ENCODE peak calls at places on chromosomes 11 and 22, in five cellular contexts. One of them, this sample, is unnamed.

GRCh38 chr11:61963282-61964057 is 4.0 kb downstream of the FTH1 start:
- DNase-seq in K562: no peak
- DNase-seq in HCT116: no peak
- DNase-seq in H1: no peak
- DNase-seq in SK-N-SH: no peak
- DNase-seq in this sample: no peak

GRCh38 chr11:72519220-72519881 is 85.0 kb upstream of the CLPB start:
- DNase-seq in K562: no peak
- DNase-seq in SK-N-SH: peak
- DNase-seq in HCT116: no peak
- DNase-seq in H1: no peak
- DNase-seq in this sample: peak

GRCh38 chr11:41245184-41245583 is 214.3 kb downstream of the LRRC4C start:
- DNase-seq in H1: no peak
- DNase-seq in SK-N-SH: no peak
- DNase-seq in K562: no peak
- DNase-seq in HCT116: no peak
- DNase-seq in this sample: no peak

GRCh38 chr11:36455658-36456111 is 54.4 kb downstream of the TRAF6 start:
- DNase-seq in SK-N-SH: peak
- DNase-seq in K562: no peak
- DNase-seq in HCT116: no peak
- DNase-seq in H1: no peak
- DNase-seq in this sample: no peak

GRCh38 chr11:110059706-110060430 is 33.3 kb upstream of the ZC3H12C start:
- DNase-seq in SK-N-SH: no peak
- DNase-seq in HCT116: no peak
- DNase-seq in K562: no peak
- DNase-seq in H1: no peak
- DNase-seq in this sample: no peak

GRCh38 chr11:65855927-65856363 is 2.0 kb downstream of the CFL1 start:
- DNase-seq in H1: no peak
- DNase-seq in K562: no peak
- DNase-seq in HCT116: no peak
- DNase-seq in SK-N-SH: no peak
- DNase-seq in this sample: no peak

GRCh38 chr22:25112538-25113253 is 87.0 kb upstream of the CRYBB3 start:
- DNase-seq in K562: no peak
- DNase-seq in SK-N-SH: no peak
- DNase-seq in H1: no peak
- DNase-seq in HCT116: no peak
- DNase-seq in this sample: no peak

GRCh38 chr22:39128508-39128907 is 24.0 kb downstream of the CBX7 start:
- DNase-seq in HCT116: no peak
- DNase-seq in H1: no peak
- DNase-seq in K562: no peak
- DNase-seq in SK-N-SH: no peak
- DNase-seq in this sample: no peak

GRCh38 chr11:36793542-36793926 is 195.5 kb upstream of the RAG2 start:
- DNase-seq in HCT116: no peak
- DNase-seq in SK-N-SH: peak
- DNase-seq in K562: no peak
- DNase-seq in H1: no peak
- DNase-seq in this sample: no peak

GRCh38 chr11:96614846-96615245 is 225.0 kb downstream of the JRKL start:
- DNase-seq in SK-N-SH: no peak
- DNase-seq in HCT116: no peak
- DNase-seq in K562: no peak
- DNase-seq in H1: no peak
- DNase-seq in this sample: no peak

GRCh38 chr22:47042861-47043496 is 280.5 kb downstream of the TBC1D22A start:
- DNase-seq in HCT116: no peak
- DNase-seq in H1: no peak
- DNase-seq in SK-N-SH: no peak
- DNase-seq in K562: no peak
- DNase-seq in this sample: no peak

GRCh38 chr11:108870373-108871020 is 205.6 kb downstream of the DDX10 start:
- DNase-seq in SK-N-SH: no peak
- DNase-seq in K562: no peak
- DNase-seq in HCT116: no peak
- DNase-seq in H1: no peak
- DNase-seq in this sample: no peak

GRCh38 chr11:118872403-118872821 is 11.3 kb upstream of the CXCR5 start:
- DNase-seq in HCT116: no peak
- DNase-seq in K562: no peak
- DNase-seq in H1: no peak
- DNase-seq in SK-N-SH: no peak
- DNase-seq in this sample: no peak

GRCh38 chr11:87722756-87723599 is 452.3 kb downstream of the RAB38 start:
- DNase-seq in HCT116: no peak
- DNase-seq in K562: peak
- DNase-seq in H1: no peak
- DNase-seq in SK-N-SH: peak
- DNase-seq in this sample: no peak
- TF ChIP-seq JUND in HCT116: no peak
- TF ChIP-seq JUND in K562: no peak
- TF ChIP-seq JUND in H1: no peak
- TF ChIP-seq JUND in SK-N-SH: no peak
- TF ChIP-seq JUND in this sample: no peak

GRCh38 chr22:22061085-22062077 is 78.8 kb upstream of the TOP3B start:
- DNase-seq in K562: no peak
- DNase-seq in SK-N-SH: no peak
- DNase-seq in HCT116: peak
- DNase-seq in H1: no peak
- DNase-seq in this sample: peak
- TF ChIP-seq JUND in K562: peak
- TF ChIP-seq JUND in SK-N-SH: no peak
- TF ChIP-seq JUND in HCT116: no peak
- TF ChIP-seq JUND in H1: no peak
- TF ChIP-seq JUND in this sample: no peak

GRCh38 chr22:28379075-28379806 is 300.4 kb downstream of the TTC28 start:
- DNase-seq in HCT116: no peak
- DNase-seq in SK-N-SH: no peak
- DNase-seq in K562: no peak
- DNase-seq in H1: no peak
- DNase-seq in this sample: no peak

GRCh38 chr22:28375761-28376534 is 303.7 kb downstream of the TTC28 start:
- DNase-seq in HCT116: no peak
- DNase-seq in SK-N-SH: no peak
- DNase-seq in H1: no peak
- DNase-seq in K562: no peak
- DNase-seq in this sample: no peak

GRCh38 chr22:28381427-28382167 is 298.0 kb downstream of the TTC28 start:
- DNase-seq in K562: no peak
- DNase-seq in H1: no peak
- DNase-seq in SK-N-SH: no peak
- DNase-seq in HCT116: no peak
- DNase-seq in this sample: no peak
- TF ChIP-seq JUND in K562: no peak
- TF ChIP-seq JUND in H1: no peak
- TF ChIP-seq JUND in SK-N-SH: peak
- TF ChIP-seq JUND in HCT116: no peak
- TF ChIP-seq JUND in this sample: no peak

DNA sequence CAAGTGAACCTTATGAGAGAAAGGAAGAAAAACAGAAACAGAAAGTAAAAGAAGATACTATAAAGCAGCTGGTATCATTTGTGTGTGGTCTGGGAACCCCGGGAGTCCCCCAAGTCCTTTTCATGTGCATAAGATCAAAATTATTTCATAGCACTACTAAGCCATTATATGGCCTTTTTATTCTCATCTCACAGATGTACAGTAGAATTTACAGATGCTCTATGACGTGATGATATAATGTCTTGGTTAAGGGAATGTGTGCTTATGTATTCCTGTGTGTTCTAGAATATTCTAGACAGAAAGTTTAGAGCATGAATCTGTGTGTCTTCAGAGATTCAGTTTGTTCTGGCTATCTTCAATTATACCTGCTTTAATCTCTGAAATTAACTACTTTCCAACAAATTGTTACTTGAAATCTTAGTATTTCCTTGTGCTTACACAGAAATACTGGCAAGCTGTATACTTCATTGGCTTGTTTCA is 8.6 kb upstream of the TPP1 start:
- DNase-seq in SK-N-SH: no peak
- DNase-seq in HCT116: no peak
- DNase-seq in K562: no peak
- DNase-seq in H1: no peak
- DNase-seq in this sample: no peak
- TF ChIP-seq JUND in SK-N-SH: no peak
- TF ChIP-seq JUND in HCT116: no peak
- TF ChIP-seq JUND in K562: no peak
- TF ChIP-seq JUND in H1: no peak
- TF ChIP-seq JUND in this sample: no peak

GRCh38 chr11:117827521-117828511 is 3.3 kb upstream of the FXYD2 start:
- DNase-seq in HCT116: no peak
- DNase-seq in K562: no peak
- DNase-seq in SK-N-SH: no peak
- DNase-seq in H1: no peak
- DNase-seq in this sample: no peak
- TF ChIP-seq JUND in HCT116: no peak
- TF ChIP-seq JUND in K562: no peak
- TF ChIP-seq JUND in SK-N-SH: no peak
- TF ChIP-seq JUND in H1: no peak
- TF ChIP-seq JUND in this sample: no peak

DNA sequence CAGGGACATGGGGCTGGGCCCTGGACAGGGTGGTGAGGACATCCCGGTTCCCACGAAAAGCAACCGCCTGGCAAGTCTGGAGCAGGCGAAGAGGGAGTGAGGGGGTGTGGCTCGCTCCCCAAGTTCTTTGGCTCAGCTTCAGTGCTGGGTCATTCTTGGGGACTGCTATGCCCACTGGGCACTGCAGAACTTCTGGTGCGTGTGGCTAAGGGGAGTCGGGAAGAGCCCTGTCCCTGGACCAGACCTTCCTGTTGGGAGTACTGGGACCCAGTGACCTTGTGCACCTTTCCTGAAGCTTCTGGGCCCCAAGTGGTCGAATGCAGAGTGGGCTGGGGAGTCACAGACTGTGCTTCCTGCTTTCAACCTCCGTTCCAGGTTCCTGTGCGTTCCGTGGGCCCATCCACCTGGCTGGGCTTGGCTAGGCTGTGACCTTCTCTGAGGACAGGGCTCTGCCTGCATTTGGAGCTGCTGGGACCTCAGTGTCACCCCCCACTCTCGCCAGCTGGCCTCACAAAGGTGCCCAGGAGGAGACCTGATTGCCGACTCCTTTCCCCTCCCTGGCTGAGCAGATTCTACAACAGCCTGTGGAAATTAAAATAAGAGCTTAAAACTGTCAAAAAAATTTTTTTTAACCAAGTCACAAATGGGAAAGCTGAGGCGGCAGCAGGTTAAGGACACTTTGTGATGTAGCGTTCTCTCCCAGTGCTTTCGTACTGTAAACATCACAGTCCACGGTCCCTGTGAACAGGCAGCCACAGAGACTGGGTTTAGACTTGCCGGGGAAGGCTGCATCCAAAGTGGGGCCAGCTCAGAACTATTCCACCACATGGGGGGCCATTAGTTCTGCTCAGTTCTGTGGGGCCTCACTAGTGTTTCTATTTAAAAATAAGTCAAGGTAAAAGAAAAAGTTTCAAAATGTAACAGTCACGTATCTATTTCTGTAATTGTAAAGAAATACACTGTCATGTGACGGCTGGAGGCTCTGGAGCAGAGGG is 63.8 kb upstream of the WNT7B start:
- DNase-seq in K562: no peak
- DNase-seq in H1: no peak
- DNase-seq in SK-N-SH: no peak
- DNase-seq in HCT116: no peak
- DNase-seq in this sample: no peak
- TF ChIP-seq JUND in K562: no peak
- TF ChIP-seq JUND in H1: no peak
- TF ChIP-seq JUND in SK-N-SH: no peak
- TF ChIP-seq JUND in HCT116: no peak
- TF ChIP-seq JUND in this sample: no peak

GRCh38 chr22:44365832-44366231 is 53.1 kb upstream of the SHISAL1 start:
- DNase-seq in SK-N-SH: no peak
- DNase-seq in H1: no peak
- DNase-seq in HCT116: no peak
- DNase-seq in K562: no peak
- DNase-seq in this sample: no peak
- TF ChIP-seq JUND in SK-N-SH: no peak
- TF ChIP-seq JUND in H1: no peak
- TF ChIP-seq JUND in HCT116: no peak
- TF ChIP-seq JUND in K562: no peak
- TF ChIP-seq JUND in this sample: no peak

DNA sequence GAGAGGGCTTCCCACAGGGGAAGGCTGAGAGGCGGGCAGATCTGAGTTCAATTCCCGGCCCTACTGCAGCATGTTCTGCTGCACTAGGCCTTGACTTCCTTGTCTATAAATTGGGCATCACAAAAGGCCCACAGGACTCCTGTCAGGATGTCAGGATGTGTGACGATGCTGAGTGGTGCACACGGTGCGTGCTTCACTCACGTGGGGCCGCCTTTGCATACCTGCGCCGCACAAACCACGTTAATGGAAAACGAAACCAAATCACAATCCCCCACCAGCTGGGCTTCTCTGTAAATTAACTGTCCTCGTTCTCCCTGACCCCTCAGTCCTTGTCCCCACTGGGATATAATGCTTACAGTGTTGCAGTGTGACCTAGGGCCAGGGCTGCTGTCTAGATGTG is 32.3 kb upstream of the TSPAN18 start:
- DNase-seq in H1: no peak
- DNase-seq in K562: no peak
- DNase-seq in SK-N-SH: no peak
- DNase-seq in HCT116: no peak
- DNase-seq in this sample: no peak
- TF ChIP-seq JUND in H1: no peak
- TF ChIP-seq JUND in K562: no peak
- TF ChIP-seq JUND in SK-N-SH: no peak
- TF ChIP-seq JUND in HCT116: no peak
- TF ChIP-seq JUND in this sample: no peak

This sample was measured in T47D.